ENCODE peak calls at places on chromosomes 5 and 9, in six cellular contexts. V is neural progenitor cell, K is HCT116, A is MM.1S, W is PC-3, D is SK-N-SH. L is an unnamed sample.

GRCh38 chr9:14236586-14236985 is 77.4 kb downstream of the NFIB start:
- DNase-seq in V (no peak), K (no peak), W (no peak), D (no peak), A (no peak), L (no peak)

GRCh38 chr5:11105706-11106105 is 344.7 kb upstream of the DAP start:
- DNase-seq in V (no peak), A (no peak), D (no peak), W (no peak), K (no peak), L (no peak)

GRCh38 chr5:146745937-146746577 is 132.5 kb downstream of the PPP2R2B start:
- DNase-seq in A (no peak), V (no peak), K (no peak), W (no peak), D (no peak), L (no peak)

GRCh38 chr5:86909896-86910295 is 292.2 kb downstream of the COX7C start:
- DNase-seq in K (no peak), D (no peak), W (peak; percentile 90), V (no peak), A (no peak), L (peak; percentile 91)

GRCh38 chr9:100515578-100516494 is 42.9 kb downstream of the TMEFF1 start:
- DNase-seq in W (no peak), D (no peak), V (peak; percentile 16), K (no peak), A (peak; percentile 38), L (no peak)

GRCh38 chr5:52073993-52074689 is 690.9 kb downstream of the ISL1 start:
- DNase-seq in V (no peak), K (no peak), A (no peak), W (no peak), D (no peak), L (no peak)

GRCh38 chr9:108316066-108316465 is 539.7 kb downstream of the ACTL7B start:
- DNase-seq in D (no peak), W (no peak), K (no peak), V (no peak), A (no peak), L (no peak)

GRCh38 chr5:43065384-43066230 is 25.5 kb upstream of the ANXA2R start:
- DNase-seq in W (peak; percentile 54), K (no peak), V (peak; percentile 49), A (peak; percentile 28), D (no peak), L (peak; percentile 81)

GRCh38 chr9:116362493-116362892 is 208.9 kb downstream of the PAPPA start:
- DNase-seq in W (no peak), V (no peak), K (no peak), A (no peak), D (no peak), L (no peak)

GRCh38 chr5:85266692-85267091 is 882.0 kb upstream of the EDIL3 start:
- DNase-seq in V (no peak), D (no peak), W (no peak), A (no peak), K (no peak), L (no peak)
- H3K9ac ChIP-seq in V (no peak overlapping the region), D (no peak overlapping the region), W (no peak overlapping the region), A (no peak overlapping the region), K (no peak overlapping the region), L (no peak overlapping the region)

GRCh38 chr5:179530069-179530998 is 20.0 kb upstream of the RUFY1 start:
- DNase-seq in D (no peak), W (no peak), K (no peak), V (peak; percentile 68), A (no peak), L (peak; percentile 47)

GRCh38 chr5:179533907-179534306 is 16.4 kb upstream of the RUFY1 start:
- DNase-seq in K (no peak), V (no peak), D (no peak), A (no peak), W (no peak), L (no peak)

GRCh38 chr5:179536676-179537075 is 13.7 kb upstream of the RUFY1 start:
- DNase-seq in A (no peak), W (peak; percentile 53), K (no peak), D (no peak), V (no peak), L (no peak)

GRCh38 chr5:179534431-179534830 is 15.9 kb upstream of the RUFY1 start:
- DNase-seq in D (no peak), W (no peak), V (no peak), A (no peak), K (no peak), L (no peak)

DNA sequence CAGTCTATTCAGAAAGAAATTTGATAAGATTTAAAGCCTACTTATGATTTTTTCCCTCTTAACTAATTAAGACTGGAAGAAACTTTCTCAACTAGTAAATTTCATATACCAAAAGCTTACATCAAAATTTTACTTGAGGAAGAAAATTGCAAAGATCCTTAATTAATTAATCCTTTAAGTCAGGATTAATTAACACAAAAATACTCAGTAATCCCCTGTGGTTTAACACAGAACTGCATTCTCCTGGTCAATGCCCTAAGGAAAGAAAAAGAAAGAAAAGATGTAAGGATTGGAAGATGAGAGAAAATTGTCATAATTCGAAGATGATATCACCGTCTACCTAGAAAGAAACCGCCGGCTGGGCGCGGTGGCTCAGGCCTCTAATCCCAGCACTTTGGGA is 17.3 kb upstream of the RUFY1 start:
- DNase-seq in D (no peak), W (no peak), V (no peak), A (no peak), K (no peak), L (no peak)
- TF ChIP-seq EZH2phosphoT487 in D (no peak), W (no peak), V (no peak), A (no peak), K (no peak), L (no peak)

GRCh38 chr5:62419609-62420008 is 7.0 kb downstream of the IPO11 start:
- DNase-seq in W (no peak), K (no peak), A (no peak), V (no peak), D (no peak), L (no peak)

GRCh38 chr5:62421414-62421813 is 8.9 kb downstream of the IPO11 start:
- DNase-seq in D (no peak), W (no peak), A (no peak), K (no peak), V (no peak), L (no peak)

GRCh38 chr5:62412549-62413329 is at the start of gene IPO11:
- DNase-seq in D (peak; percentile 96), A (peak; percentile 99), W (peak; percentile 99), V (peak; percentile 100), K (peak; percentile 97), L (peak; percentile 100)

DNA sequence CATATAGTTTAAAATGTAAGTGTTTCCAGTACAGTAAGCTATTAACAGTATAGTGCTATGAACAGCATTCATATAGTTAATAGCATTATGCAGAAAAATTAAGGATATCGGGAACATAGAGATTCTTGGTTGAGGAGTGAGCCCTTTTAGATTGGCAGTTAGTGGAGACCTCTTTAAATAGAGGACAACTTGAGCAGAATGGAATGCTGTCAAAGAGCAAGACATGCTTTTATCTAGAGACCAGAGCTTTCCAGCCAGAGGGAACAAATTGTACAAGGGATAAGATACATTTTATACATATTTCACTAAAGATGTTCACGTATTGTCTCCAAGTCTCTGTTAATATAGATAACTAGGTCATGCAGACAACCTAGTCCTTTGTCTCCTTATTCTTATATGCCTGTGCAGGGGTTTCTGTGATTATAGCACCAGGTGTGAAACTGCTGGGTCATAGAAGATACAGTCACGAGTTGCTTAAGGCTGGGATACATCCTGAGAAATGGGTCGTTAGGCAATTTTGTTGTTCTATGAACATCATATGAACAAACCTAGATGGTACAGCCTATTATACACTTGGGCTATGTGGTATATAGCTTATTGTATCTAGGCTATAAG is 6.0 kb downstream of the IPO11 start:
- DNase-seq in K (no peak), A (no peak), V (no peak), W (no peak), D (no peak), L (no peak)
- H4K20me1 ChIP-seq in K (peaks cover 4% of the 10 kb centered on the region), A (no peaks in the 10 kb centered on the region), V (peaks cover 9% of the 10 kb centered on the region), W (peaks cover 19% of the 10 kb centered on the region), D (peaks cover 5% of the 10 kb centered on the region), L (no peaks in the 10 kb centered on the region)

DNA sequence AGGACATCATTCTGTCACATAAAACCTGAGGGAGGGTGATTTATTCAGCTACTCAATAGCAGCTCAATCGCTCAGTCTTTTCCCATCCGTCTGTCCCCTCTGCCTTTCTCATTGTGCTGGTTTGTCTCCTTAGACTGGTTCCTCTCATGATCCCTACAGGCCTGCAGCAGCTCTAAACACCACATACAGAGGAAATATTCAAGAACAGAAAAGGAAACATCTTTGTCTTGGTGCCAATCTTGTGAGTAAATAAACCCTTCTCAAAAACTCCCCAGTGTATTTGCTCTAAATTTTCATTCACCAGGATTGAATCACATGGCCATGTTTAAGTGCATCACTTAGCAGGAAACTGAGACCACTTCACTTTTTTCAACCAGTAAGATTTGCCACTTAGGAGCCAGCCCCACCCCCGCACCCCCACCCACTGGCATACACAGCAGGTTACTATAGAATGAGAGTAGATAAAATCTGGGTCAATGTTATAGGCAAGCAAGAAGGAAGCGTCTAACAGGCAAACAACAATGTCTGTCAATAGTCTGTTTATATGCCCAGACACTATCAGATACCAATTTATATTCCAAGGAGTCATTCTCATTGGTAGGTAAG is 895.5 kb upstream of the DMAC1 start:
- DNase-seq in K (no peak), W (no peak), D (no peak), V (peak; percentile 16), A (no peak), L (no peak)
- H3K9ac ChIP-seq in K (no peak overlapping the region), W (no peak overlapping the region), D (no peak overlapping the region), V (no peak overlapping the region), A (no peak overlapping the region), L (no peak overlapping the region)

GRCh38 chr5:14429614-14430013 is 152.0 kb upstream of the OTULINL start:
- DNase-seq in K (no peak), V (no peak), W (no peak), A (no peak), D (no peak), L (no peak)
- TF ChIP-seq EZH2phosphoT487 in K (no peak), V (no peak), W (no peak), A (no peak), D (no peak), L (no peak)

DNA sequence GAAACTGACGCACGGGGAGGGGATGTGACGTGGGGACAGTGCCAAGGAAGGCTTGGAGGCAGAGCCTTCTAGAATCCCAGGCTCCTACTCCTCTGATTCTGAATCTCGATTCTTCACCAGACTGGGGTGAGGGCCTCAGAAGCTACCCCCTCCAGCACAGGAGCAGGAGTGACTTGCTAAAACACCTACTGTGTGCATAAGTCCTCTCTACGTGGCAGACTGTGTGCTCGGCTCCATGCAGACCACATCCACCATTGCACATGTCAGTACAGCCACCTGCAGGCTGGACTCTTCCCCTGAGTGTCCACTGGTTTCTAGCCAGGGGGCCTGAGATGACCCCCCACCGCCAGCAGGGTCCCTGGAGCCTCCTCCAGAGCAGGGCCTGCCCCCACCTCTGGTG is 71.2 kb upstream of the SARDH start:
- DNase-seq in W (no peak), V (no peak), D (no peak), K (no peak), A (no peak), L (no peak)
- H4K20me1 ChIP-seq in W (no peaks in the 10 kb centered on the region), V (peaks cover 20% of the 10 kb centered on the region), D (peaks cover 3% of the 10 kb centered on the region), K (no peaks in the 10 kb centered on the region), A (no peaks in the 10 kb centered on the region), L (no peaks in the 10 kb centered on the region)

GRCh38 chr5:134570365-134570758 is 44.9 kb downstream of the JADE2 start:
- DNase-seq in D (no peak), A (no peak), W (no peak), K (no peak), V (no peak), L (no peak)
- H3K9ac ChIP-seq in D (no peak overlapping the region), A (no peak overlapping the region), W (no peak overlapping the region), K (no peak overlapping the region), V (no peak overlapping the region), L (no peak overlapping the region)